ENCODE peak calls at places on chromosomes 7 and 10, in six cellular contexts. One of them, this sample, is unnamed.

GRCh38 chr7:100894860-100895700 is 608 bp downstream of the ACHE start:
- DNase-seq in thoracic aorta: no peak
- DNase-seq in HEK293T: peak
- DNase-seq in brain microvascular endothelial cell: no peak
- DNase-seq in GM04504: no peak
- DNase-seq in effector CD4-positive, alpha-beta T cell: peak
- DNase-seq in this sample: no peak

GRCh38 chr10:75527542-75527941 is 96.1 kb downstream of the LRMDA start:
- DNase-seq in GM04504: no peak
- DNase-seq in effector CD4-positive, alpha-beta T cell: no peak
- DNase-seq in brain microvascular endothelial cell: no peak
- DNase-seq in thoracic aorta: no peak
- DNase-seq in HEK293T: no peak
- DNase-seq in this sample: no peak

GRCh38 chr7:137298464-137298794 is 45.1 kb downstream of the PTN start:
- DNase-seq in thoracic aorta: no peak
- DNase-seq in effector CD4-positive, alpha-beta T cell: no peak
- DNase-seq in GM04504: no peak
- DNase-seq in HEK293T: no peak
- DNase-seq in brain microvascular endothelial cell: no peak
- DNase-seq in this sample: no peak

GRCh38 chr10:131973160-131973951 is 8.4 kb downstream of the BNIP3 start:
- DNase-seq in HEK293T: no peak
- DNase-seq in GM04504: no peak
- DNase-seq in effector CD4-positive, alpha-beta T cell: no peak
- DNase-seq in thoracic aorta: no peak
- DNase-seq in brain microvascular endothelial cell: no peak
- DNase-seq in this sample: no peak

GRCh38 chr7:151754142-151754590 is 122.7 kb downstream of the PRKAG2 start:
- DNase-seq in brain microvascular endothelial cell: peak
- DNase-seq in GM04504: peak
- DNase-seq in thoracic aorta: peak
- DNase-seq in HEK293T: peak
- DNase-seq in effector CD4-positive, alpha-beta T cell: no peak
- DNase-seq in this sample: peak

GRCh38 chr10:48390933-48391845 is 84.7 kb downstream of the MAPK8 start:
- DNase-seq in brain microvascular endothelial cell: peak
- DNase-seq in thoracic aorta: no peak
- DNase-seq in GM04504: no peak
- DNase-seq in effector CD4-positive, alpha-beta T cell: no peak
- DNase-seq in HEK293T: no peak
- DNase-seq in this sample: no peak

GRCh38 chr7:146902728-146903127 is 786.1 kb downstream of the CNTNAP2 start:
- DNase-seq in effector CD4-positive, alpha-beta T cell: no peak
- DNase-seq in brain microvascular endothelial cell: no peak
- DNase-seq in GM04504: no peak
- DNase-seq in thoracic aorta: no peak
- DNase-seq in HEK293T: no peak
- DNase-seq in this sample: no peak

GRCh38 chr10:129602938-129603520 is 136.0 kb downstream of the MGMT start:
- DNase-seq in HEK293T: no peak
- DNase-seq in effector CD4-positive, alpha-beta T cell: no peak
- DNase-seq in brain microvascular endothelial cell: no peak
- DNase-seq in GM04504: no peak
- DNase-seq in thoracic aorta: no peak
- DNase-seq in this sample: no peak

GRCh38 chr7:101823596-101823995 is 6.2 kb downstream of the CUX1 start:
- DNase-seq in thoracic aorta: no peak
- DNase-seq in GM04504: no peak
- DNase-seq in HEK293T: no peak
- DNase-seq in effector CD4-positive, alpha-beta T cell: no peak
- DNase-seq in brain microvascular endothelial cell: no peak
- DNase-seq in this sample: no peak

GRCh38 chr7:106122713-106123112 is 10.6 kb upstream of the SYPL1 start:
- DNase-seq in HEK293T: no peak
- DNase-seq in brain microvascular endothelial cell: no peak
- DNase-seq in effector CD4-positive, alpha-beta T cell: no peak
- DNase-seq in GM04504: no peak
- DNase-seq in thoracic aorta: no peak
- DNase-seq in this sample: no peak

GRCh38 chr10:110912374-110912773 is 6.6 kb downstream of the BBIP1 start:
- DNase-seq in thoracic aorta: no peak
- DNase-seq in effector CD4-positive, alpha-beta T cell: no peak
- DNase-seq in GM04504: no peak
- DNase-seq in brain microvascular endothelial cell: peak
- DNase-seq in HEK293T: no peak
- DNase-seq in this sample: no peak